ENCODE peak calls at places on chromosomes 3 and 15, in six cellular contexts. M is cardiac muscle cell, R is hippocampal formation, V is cardiac fibroblast, W is amniotic stem cell, E is activated gamma-delta T cell treated with Interleukin-2 at 50 U/mL for 16 hours. K is an unnamed sample.

GRCh38 chr3:171531716-171532115 is 71.5 kb upstream of the TNIK start:
- DNase-seq in R (no peak), M (no peak), E (no peak), V (peak; percentile 40), W (no peak), K (no peak)

GRCh38 chr3:128226794-128227399 is 73.6 kb downstream of the EEFSEC start:
- DNase-seq in W (no peak), V (peak; percentile 45), M (peak; percentile 39), E (peak; percentile 19), R (peak; percentile 13), K (peak; percentile 69)

GRCh38 chr3:15754047-15754446 is 43.7 kb downstream of the ANKRD28 start:
- DNase-seq in M (no peak), V (peak; percentile 81), R (no peak), E (no peak), W (no peak), K (no peak)

GRCh38 chr3:174355505-174355904 is 503.6 kb upstream of the NAALADL2 start:
- DNase-seq in W (no peak), R (no peak), M (no peak), E (no peak), V (peak; percentile 48), K (no peak)

GRCh38 chr15:66070220-66070934 is 183.2 kb downstream of the MEGF11 start:
- DNase-seq in E (no peak), M (no peak), W (no peak), R (no peak), V (no peak), K (no peak)

GRCh38 chr3:191499307-191500125 is 38.6 kb downstream of the PYDC2 start:
- DNase-seq in E (no peak), M (peak; percentile 14), R (peak; percentile 31), W (no peak), V (peak; percentile 29), K (peak; percentile 40)

GRCh38 chr15:57747206-57747605 is 40.7 kb downstream of the POLR2M start:
- DNase-seq in R (no peak), M (no peak), E (no peak), W (no peak), V (peak; percentile 17), K (no peak)

GRCh38 chr3:170563712-170564423 is 22.0 kb downstream of the SLC7A14 start:
- DNase-seq in R (no peak), E (no peak), W (no peak), M (no peak), V (peak; percentile 73), K (no peak)

GRCh38 chr15:40567111-40567510 is 2.0 kb upstream of the RPUSD2 start:
- DNase-seq in E (no peak), W (no peak), R (no peak), M (no peak), V (peak; percentile 22), K (no peak)

GRCh38 chr15:55247766-55248427 is 41.7 kb downstream of the RAB27A start:
- DNase-seq in E (no peak), R (no peak), V (no peak), W (no peak), M (no peak), K (no peak)

GRCh38 chr3:30751610-30752299 is 142.7 kb downstream of the GADL1 start:
- DNase-seq in M (peak; percentile 54), W (no peak), R (no peak), E (peak; percentile 49), V (peak; percentile 72), K (peak; percentile 44)

GRCh38 chr15:91302588-91303439 is 202.8 kb downstream of the SV2B start:
- DNase-seq in M (peak; percentile 84), V (peak; percentile 80), E (no peak), W (peak; percentile 20), R (peak; percentile 18), K (peak; percentile 42)

GRCh38 chr15:82239685-82240391 is 22.7 kb downstream of the EFL1 start:
- DNase-seq in V (no peak), M (no peak), E (no peak), R (no peak), W (no peak), K (no peak)

GRCh38 chr3:38662544-38662943 is 13.1 kb upstream of the SCN5A start:
- DNase-seq in E (no peak), W (no peak), V (peak; percentile 61), R (no peak), M (no peak), K (no peak)

GRCh38 chr15:41971893-41972340 is 440 bp downstream of the EHD4 start:
- DNase-seq in E (no peak), M (peak; percentile 61), W (no peak), R (no peak), V (no peak), K (peak; percentile 62)

GRCh38 chr3:39125837-39126500 is 18.5 kb downstream of the TTC21A start:
- DNase-seq in V (peak; percentile 56), W (no peak), E (no peak), M (no peak), R (no peak), K (no peak)

GRCh38 chr15:81160312-81161214 is 26.5 kb downstream of the CFAP161 start:
- DNase-seq in W (peak; percentile 36), R (no peak), E (no peak), M (no peak), V (peak; percentile 97), K (no peak)

GRCh38 chr3:119965692-119966091 is 128.6 kb downstream of the GSK3B start:
- DNase-seq in R (no peak), W (no peak), E (no peak), V (no peak), M (no peak), K (no peak)

K was measured in nephron progenitor cell.